ENCODE peak calls at places on chromosomes 1 and 21, in four cellular contexts. F is HuH-7.5, B is Daoy, I is DMS 273 treated with DMSO at 0.1 percent for 48 hours. V is an unnamed sample.

GRCh38 chr1:225811622-225812487 is 1.9 kb downstream of the EPHX1 start:
- DNase-seq in F (no peak), I (peak; percentile 45), B (no peak), V (peak; percentile 34)

GRCh38 chr1:211384524-211384923 is 57.9 kb downstream of the TRAF5 start:
- DNase-seq in B (no peak), F (no peak), I (no peak), V (no peak)

GRCh38 chr21:42764443-42764760 is 111.0 kb downstream of the PDE9A start:
- DNase-seq in F (no peak), I (no peak), B (no peak), V (no peak)

GRCh38 chr1:103788377-103788776 is 38.7 kb downstream of the AMY1C start:
- DNase-seq in F (no peak), I (no peak), B (no peak), V (no peak)

GRCh38 chr1:200372095-200372884 is 37.5 kb downstream of the ZNF281 start:
- DNase-seq in F (no peak), B (peak; percentile 71), I (no peak), V (peak; percentile 72)

GRCh38 chr1:243917177-243917862 is 67.3 kb upstream of the AKT3 start:
- DNase-seq in F (no peak), I (peak; percentile 19), B (peak; percentile 76), V (peak; percentile 74)

GRCh38 chr1:67838180-67838912 is 5.1 kb upstream of the GNG12 start:
- DNase-seq in I (no peak), F (no peak), B (peak; percentile 58), V (peak; percentile 68)

GRCh38 chr1:118184737-118185082 is 318 bp downstream of the SPAG17 start:
- DNase-seq in F (no peak), I (no peak), B (no peak), V (no peak)

GRCh38 chr1:68093737-68094136 is 43.3 kb upstream of the DIRAS3 start:
- DNase-seq in B (peak; percentile 41), F (no peak), I (no peak), V (no peak)

GRCh38 chr21:35204850-35205564 is 155.9 kb upstream of the RUNX1 start:
- DNase-seq in B (peak; percentile 96), I (no peak), F (no peak), V (peak; percentile 30)